ENCODE peak calls at places on chromosomes 5 and 9, in five cellular contexts. N is activated T-helper 1 cell treated with anti-CD3 and anti-CD28 coated beads, Interleukin-2, amount 50 U/mL, for 16 hours; F is NCI-H774; R is anterior cingulate cortex; S is HT-29. H is an unnamed sample.

GRCh38 chr5:43174586-43174985 is 17.4 kb upstream of the NIM1K start:
- DNase-seq in N (no peak), S (no peak), R (no peak), F (no peak), H (no peak)

GRCh38 chr5:38758774-38759423 is 86.9 kb upstream of the OSMR start:
- DNase-seq in S (no peak), N (no peak), F (no peak), R (no peak), H (no peak)

GRCh38 chr9:5633243-5633642 is 4.3 kb downstream of the RIC1 start:
- DNase-seq in F (no peak), S (peak; percentile 27), N (no peak), R (no peak), H (no peak)

GRCh38 chr9:88628114-88628513 is 93.1 kb downstream of the NXNL2 start:
- DNase-seq in S (no peak), F (no peak), N (no peak), R (no peak), H (no peak)

GRCh38 chr5:98768160-98769005 is 5.1 kb upstream of the RGMB start:
- DNase-seq in N (no peak), R (peak; percentile 8), S (peak; percentile 78), F (peak; percentile 43), H (peak; percentile 62)

GRCh38 chr5:132237141-132237540 is 9.5 kb upstream of the P4HA2 start:
- DNase-seq in S (no peak), F (no peak), N (no peak), R (no peak), H (no peak)

GRCh38 chr5:115641948-115642347 is 16.1 kb upstream of the TMED7 start:
- DNase-seq in N (no peak), F (no peak), R (no peak), S (no peak), H (no peak)

GRCh38 chr5:176368726-176369125 is 3.4 kb downstream of the ARL10 start:
- DNase-seq in N (no peak), S (no peak), F (no peak), R (no peak), H (no peak)

GRCh38 chr5:26700759-26701384 is 337.5 kb downstream of the CDH9 start:
- DNase-seq in S (peak; percentile 84), F (peak; percentile 55), R (no peak), N (no peak), H (peak; percentile 83)

GRCh38 chr5:7856855-7857254 is 5.9 kb upstream of the CFAP90 start:
- DNase-seq in R (peak; percentile 12), S (peak; percentile 29), F (peak; percentile 60), N (no peak), H (peak; percentile 69)

GRCh38 chr5:115979203-115979602 is 16.9 kb downstream of the LVRN start:
- DNase-seq in F (no peak), R (no peak), N (no peak), S (no peak), H (no peak)

GRCh38 chr5:61758711-61759110 is 426.7 kb downstream of the ZSWIM6 start:
- DNase-seq in N (no peak), S (no peak), F (no peak), R (no peak), H (no peak)

GRCh38 chr5:145531038-145531734 is 304.0 kb downstream of the PRELID2 start:
- DNase-seq in F (no peak), N (no peak), S (peak; percentile 98), R (no peak), H (no peak)

GRCh38 chr9:132487351-132487791 is 77.4 kb downstream of the CFAP77 start:
- DNase-seq in S (no peak), R (no peak), F (no peak), N (no peak), H (no peak)